ENCODE peak calls at places on chromosomes 6 and 20, in four cellular contexts. One of them, this sample, is unnamed.

GRCh38 chr6:134619077-134619476 is 301.2 kb upstream of the SGK1 start:
- DNase-seq in GM12865: peak
- DNase-seq in sigmoid colon: no peak
- DNase-seq in adrenal gland: no peak
- DNase-seq in this sample: no peak

GRCh38 chr6:89564752-89565427 is 73.7 kb downstream of the LYRM2 start:
- DNase-seq in sigmoid colon: no peak
- DNase-seq in GM12865: no peak
- DNase-seq in adrenal gland: peak
- DNase-seq in this sample: no peak

GRCh38 chr6:34032856-34033255 is 113.0 kb downstream of the GRM4 start:
- DNase-seq in sigmoid colon: no peak
- DNase-seq in adrenal gland: no peak
- DNase-seq in GM12865: no peak
- DNase-seq in this sample: no peak

GRCh38 chr6:3318226-3318625 is 59.5 kb downstream of the PSMG4 start:
- DNase-seq in adrenal gland: no peak
- DNase-seq in sigmoid colon: peak
- DNase-seq in GM12865: peak
- DNase-seq in this sample: no peak

GRCh38 chr6:33959661-33960344 is 156.0 kb upstream of the MLN start:
- DNase-seq in GM12865: no peak
- DNase-seq in sigmoid colon: no peak
- DNase-seq in adrenal gland: no peak
- DNase-seq in this sample: no peak

GRCh38 chr6:167501831-167502385 is 177.0 kb downstream of the TTLL2 start:
- DNase-seq in adrenal gland: no peak
- DNase-seq in GM12865: no peak
- DNase-seq in sigmoid colon: no peak
- DNase-seq in this sample: no peak

GRCh38 chr20:61753196-61753942 is 312.3 kb downstream of the TAF4 start:
- DNase-seq in sigmoid colon: peak
- DNase-seq in adrenal gland: no peak
- DNase-seq in GM12865: no peak
- DNase-seq in this sample: peak

GRCh38 chr6:105424177-105424783 is 21.4 kb upstream of the PREP start:
- DNase-seq in sigmoid colon: no peak
- DNase-seq in GM12865: peak
- DNase-seq in adrenal gland: peak
- DNase-seq in this sample: no peak

GRCh38 chr6:163759542-163759941 is 345.0 kb downstream of the QKI start:
- DNase-seq in adrenal gland: no peak
- DNase-seq in sigmoid colon: no peak
- DNase-seq in GM12865: no peak
- DNase-seq in this sample: peak

GRCh38 chr6:118307581-118307980 is 240.5 kb upstream of the PLN start:
- DNase-seq in adrenal gland: no peak
- DNase-seq in GM12865: no peak
- DNase-seq in sigmoid colon: no peak
- DNase-seq in this sample: no peak

GRCh38 chr20:21099653-21100589 is 6.2 kb downstream of the LINC00237 start:
- DNase-seq in GM12865: peak
- DNase-seq in sigmoid colon: no peak
- DNase-seq in adrenal gland: peak
- DNase-seq in this sample: no peak

GRCh38 chr6:147585256-147585655 is 76.8 kb downstream of the SAMD5 start:
- DNase-seq in adrenal gland: no peak
- DNase-seq in sigmoid colon: no peak
- DNase-seq in GM12865: no peak
- DNase-seq in this sample: no peak
- TF ChIP-seq CTCF in adrenal gland: no peak
- TF ChIP-seq CTCF in sigmoid colon: no peak
- TF ChIP-seq CTCF in GM12865: no peak
- TF ChIP-seq CTCF in this sample: no peak

GRCh38 chr6:147463651-147464050 is 44.8 kb upstream of the SAMD5 start:
- DNase-seq in adrenal gland: no peak
- DNase-seq in sigmoid colon: no peak
- DNase-seq in GM12865: no peak
- DNase-seq in this sample: no peak

GRCh38 chr6:147467891-147468290 is 40.6 kb upstream of the SAMD5 start:
- DNase-seq in sigmoid colon: no peak
- DNase-seq in GM12865: no peak
- DNase-seq in adrenal gland: no peak
- DNase-seq in this sample: no peak

GRCh38 chr6:147467463-147467862 is 41.0 kb upstream of the SAMD5 start:
- DNase-seq in GM12865: no peak
- DNase-seq in sigmoid colon: no peak
- DNase-seq in adrenal gland: no peak
- DNase-seq in this sample: no peak

DNA sequence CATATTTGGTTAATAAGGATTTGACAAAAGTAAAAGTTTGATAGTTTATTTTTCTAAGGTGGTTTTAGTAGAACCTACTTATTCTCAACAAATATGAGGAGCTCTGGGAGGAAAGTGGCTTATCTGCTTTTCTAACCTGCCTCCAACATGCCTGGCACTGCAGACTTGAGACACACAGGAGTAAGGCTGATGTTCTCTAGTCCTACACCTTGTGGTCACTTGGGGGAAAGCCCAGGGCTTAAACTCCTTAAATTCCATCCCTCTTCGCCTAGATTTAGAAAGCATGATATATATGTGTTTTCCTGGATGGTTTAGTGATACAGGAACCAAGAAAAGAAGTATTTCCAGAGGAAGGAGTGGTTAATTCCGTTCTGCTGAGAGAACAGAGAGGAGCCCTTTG is 39.9 kb upstream of the SAMD5 start:
- DNase-seq in adrenal gland: no peak
- DNase-seq in sigmoid colon: no peak
- DNase-seq in GM12865: no peak
- DNase-seq in this sample: no peak
- TF ChIP-seq CTCF in adrenal gland: no peak
- TF ChIP-seq CTCF in sigmoid colon: no peak
- TF ChIP-seq CTCF in GM12865: no peak
- TF ChIP-seq CTCF in this sample: no peak

DNA sequence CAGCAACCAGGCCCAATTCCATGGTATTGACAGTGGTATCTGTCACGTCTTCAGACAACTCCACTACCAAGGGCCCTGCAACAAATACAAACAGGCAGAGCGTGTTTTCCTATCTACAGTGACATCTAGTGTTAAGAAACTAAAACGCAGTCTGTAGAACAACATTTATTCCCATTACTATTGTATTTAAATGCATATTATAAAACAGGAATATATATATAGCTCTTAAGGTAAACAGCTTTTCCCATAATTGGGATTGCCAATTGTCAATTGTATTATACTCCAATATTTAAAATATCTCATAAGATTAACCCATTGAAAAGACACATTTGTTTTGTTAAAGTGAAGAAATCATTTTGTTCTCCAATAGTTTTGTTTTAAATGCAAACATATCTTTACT is 97.2 kb downstream of the KIF16B start:
- DNase-seq in GM12865: peak
- DNase-seq in sigmoid colon: no peak
- DNase-seq in adrenal gland: no peak
- DNase-seq in this sample: no peak
- TF ChIP-seq CTCF in GM12865: peak
- TF ChIP-seq CTCF in sigmoid colon: peak
- TF ChIP-seq CTCF in adrenal gland: peak
- TF ChIP-seq CTCF in this sample: peak

DNA sequence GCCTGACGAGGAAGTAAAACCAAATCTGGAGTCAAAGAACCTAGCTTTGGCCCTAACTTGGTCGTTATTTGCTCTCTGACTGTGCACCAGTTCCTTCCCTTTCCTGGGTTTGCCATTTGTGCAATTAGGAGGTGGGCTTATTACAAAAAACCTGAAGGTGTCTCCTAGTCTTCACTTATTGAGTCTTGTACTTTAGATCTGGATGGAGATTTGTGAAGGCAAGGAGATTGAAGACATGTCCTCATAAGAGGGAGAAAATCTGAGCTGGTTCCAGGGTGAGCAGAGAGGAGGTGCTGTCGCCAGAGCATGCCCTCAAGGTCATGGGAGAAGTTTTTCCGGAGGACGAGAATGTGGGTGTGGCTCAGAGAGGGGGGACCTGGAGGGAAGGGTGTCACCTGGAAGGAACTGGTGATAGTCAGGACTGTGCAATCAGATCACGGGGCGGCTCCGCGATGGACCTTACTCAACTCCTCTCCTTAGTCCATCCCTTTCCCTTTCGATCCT is 703 bp upstream of the ACSS2 start:
- DNase-seq in adrenal gland: no peak
- DNase-seq in GM12865: no peak
- DNase-seq in sigmoid colon: no peak
- DNase-seq in this sample: no peak
- TF ChIP-seq CTCF in adrenal gland: peak
- TF ChIP-seq CTCF in GM12865: no peak
- TF ChIP-seq CTCF in sigmoid colon: no peak
- TF ChIP-seq CTCF in this sample: no peak

DNA sequence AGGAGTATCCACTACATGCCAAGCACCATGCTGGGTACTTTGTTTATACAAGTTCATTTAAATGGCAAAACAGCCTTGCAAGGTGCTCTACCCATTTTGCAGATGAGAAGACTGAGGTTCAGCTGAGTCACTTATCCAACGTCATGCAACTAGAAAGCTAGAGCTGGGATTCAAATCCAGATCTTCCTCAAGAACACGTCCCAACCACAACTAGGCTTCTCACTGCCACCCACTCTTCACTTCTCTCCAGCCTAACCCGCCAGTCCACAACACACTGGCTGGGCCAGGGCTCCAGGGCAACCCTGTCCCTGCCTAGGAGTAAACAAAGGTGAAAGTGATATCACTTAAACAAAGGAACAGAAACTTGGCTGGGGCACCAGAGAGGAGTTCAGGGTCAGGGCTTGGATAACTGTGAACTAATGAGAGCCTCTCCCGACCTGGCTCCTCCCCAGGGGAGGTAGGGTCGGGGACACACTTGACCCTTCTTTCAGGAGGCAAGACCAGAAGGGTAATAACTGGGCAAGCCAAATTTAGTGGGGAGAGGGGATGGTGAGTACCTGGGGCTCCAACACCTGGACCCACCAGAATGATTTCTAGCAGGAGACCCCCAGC is 7.9 kb downstream of the SDC4 start:
- DNase-seq in GM12865: no peak
- DNase-seq in sigmoid colon: no peak
- DNase-seq in adrenal gland: peak
- DNase-seq in this sample: no peak
- TF ChIP-seq CTCF in GM12865: no peak
- TF ChIP-seq CTCF in sigmoid colon: no peak
- TF ChIP-seq CTCF in adrenal gland: no peak
- TF ChIP-seq CTCF in this sample: no peak

GRCh38 chr6:28607990-28608389 is 82.3 kb downstream of the GPX5 start:
- DNase-seq in adrenal gland: no peak
- DNase-seq in sigmoid colon: no peak
- DNase-seq in GM12865: no peak
- DNase-seq in this sample: no peak

GRCh38 chr6:28609672-28610071 is 84.0 kb downstream of the GPX5 start:
- DNase-seq in GM12865: no peak
- DNase-seq in sigmoid colon: no peak
- DNase-seq in adrenal gland: no peak
- DNase-seq in this sample: no peak

GRCh38 chr6:28603920-28604319 is 78.2 kb downstream of the GPX5 start:
- DNase-seq in sigmoid colon: no peak
- DNase-seq in GM12865: no peak
- DNase-seq in adrenal gland: no peak
- DNase-seq in this sample: no peak

DNA sequence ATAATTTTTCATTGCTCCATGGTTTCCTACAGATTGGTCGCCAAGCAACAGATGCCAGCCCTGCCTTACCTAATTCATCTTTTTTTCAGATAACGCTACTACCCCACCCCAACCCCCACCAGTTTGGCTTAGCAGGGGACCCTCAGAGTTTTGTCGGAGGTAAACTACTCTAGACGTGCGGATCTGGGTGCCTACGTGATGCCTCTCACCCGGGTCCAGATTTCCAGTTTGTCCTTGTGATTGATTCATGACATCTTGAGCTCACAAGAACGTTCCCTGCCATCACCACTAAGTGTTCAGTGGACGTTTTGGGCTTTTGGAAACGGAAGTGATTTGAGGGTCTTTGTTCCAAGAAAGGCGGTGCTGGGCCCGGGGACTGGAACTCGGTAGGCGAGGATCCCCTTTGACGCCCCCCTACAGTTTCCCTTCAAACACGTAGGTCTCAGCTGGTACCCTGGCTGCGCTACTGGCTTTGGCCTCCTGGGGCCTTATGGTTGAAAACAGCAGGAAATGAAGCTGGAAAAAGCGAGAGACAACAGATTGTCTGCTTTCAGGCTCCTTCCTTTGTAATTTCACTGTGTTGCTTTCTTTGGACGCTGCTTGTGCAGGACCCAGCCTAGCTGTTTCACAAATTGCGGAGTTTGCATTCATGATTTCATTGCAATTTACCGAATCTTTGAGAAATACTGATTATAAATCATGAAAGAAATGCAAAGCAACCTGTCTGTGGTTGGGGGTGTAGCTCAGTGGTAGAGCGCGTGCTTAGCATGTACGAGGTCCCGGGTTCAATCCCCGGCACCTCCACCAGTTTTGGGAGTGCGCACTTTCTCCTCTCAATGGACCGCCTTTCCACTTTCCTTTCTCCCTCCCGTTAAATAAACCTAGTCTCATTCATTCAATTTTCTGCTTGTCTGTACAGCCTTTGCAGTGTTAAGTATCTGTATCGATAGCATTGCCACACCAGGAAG is 81.0 kb downstream of the GPX5 start:
- DNase-seq in sigmoid colon: no peak
- DNase-seq in GM12865: peak
- DNase-seq in adrenal gland: no peak
- DNase-seq in this sample: no peak
- TF ChIP-seq CTCF in sigmoid colon: no peak
- TF ChIP-seq CTCF in GM12865: peak
- TF ChIP-seq CTCF in adrenal gland: no peak
- TF ChIP-seq CTCF in this sample: peak

GRCh38 chr6:81246200-81246599 is 506.3 kb downstream of the TENT5A start:
- DNase-seq in sigmoid colon: no peak
- DNase-seq in adrenal gland: no peak
- DNase-seq in GM12865: no peak
- DNase-seq in this sample: no peak

GRCh38 chr6:81238390-81238789 is 514.1 kb downstream of the TENT5A start:
- DNase-seq in adrenal gland: no peak
- DNase-seq in sigmoid colon: no peak
- DNase-seq in GM12865: no peak
- DNase-seq in this sample: no peak

GRCh38 chr6:81242634-81243033 is 509.8 kb downstream of the TENT5A start:
- DNase-seq in adrenal gland: no peak
- DNase-seq in sigmoid colon: no peak
- DNase-seq in GM12865: no peak
- DNase-seq in this sample: no peak

GRCh38 chr6:81241126-81241525 is 511.4 kb downstream of the TENT5A start:
- DNase-seq in GM12865: no peak
- DNase-seq in sigmoid colon: no peak
- DNase-seq in adrenal gland: no peak
- DNase-seq in this sample: peak

DNA sequence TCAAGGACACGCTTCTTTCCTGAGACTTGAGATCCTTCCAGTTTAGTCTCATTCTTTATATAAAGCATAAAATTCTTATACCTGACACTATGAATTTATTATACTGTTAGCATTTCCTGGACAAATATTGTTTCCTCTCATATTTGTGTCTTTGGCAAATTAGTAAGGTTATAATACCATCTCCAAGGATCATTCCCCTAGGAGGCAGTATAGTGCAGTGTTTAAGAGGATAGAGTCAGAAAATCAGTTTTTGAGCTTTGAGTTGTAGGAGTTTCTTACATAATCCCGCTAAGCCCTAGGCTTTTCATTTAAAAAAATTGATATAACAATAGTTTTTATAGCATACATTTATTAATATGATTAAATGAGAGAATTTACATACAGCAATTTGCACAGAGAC is 510.8 kb downstream of the TENT5A start:
- DNase-seq in sigmoid colon: no peak
- DNase-seq in GM12865: peak
- DNase-seq in adrenal gland: no peak
- DNase-seq in this sample: peak
- TF ChIP-seq CTCF in sigmoid colon: peak
- TF ChIP-seq CTCF in GM12865: peak
- TF ChIP-seq CTCF in adrenal gland: peak
- TF ChIP-seq CTCF in this sample: peak